ENCODE peak calls at places on chromosomes 7 and 10, in six cellular contexts. Q, S, H, R, A and X are unnamed samples.

GRCh38 chr7:95478139-95479037 is 7.4 kb upstream of the ASB4 start:
- DNase-seq in Q (peak; percentile 16), S (no peak), H (peak; percentile 70), R (peak; percentile 87), A (no peak), X (no peak)

GRCh38 chr7:6614941-6615737 is at the start of gene ZNF853:
- DNase-seq in Q (no peak), S (no peak), H (no peak), R (no peak), A (no peak), X (no peak)

GRCh38 chr7:102434039-102434481 is 685 bp downstream of the ORAI2 start:
- DNase-seq in Q (no peak), S (no peak), H (peak; percentile 48), R (no peak), A (no peak), X (no peak)

GRCh38 chr10:118272090-118272775 is 69.9 kb downstream of the FAM204A start:
- DNase-seq in Q (no peak), S (no peak), H (peak; percentile 9), R (no peak), A (no peak), X (no peak)

GRCh38 chr7:149884016-149884415 is 10.2 kb downstream of the ATP6V0E2 start:
- DNase-seq in Q (no peak), S (no peak), H (no peak), R (no peak), A (no peak), X (no peak)

GRCh38 chr7:151085691-151086620 is at the start of gene AGAP3:
- DNase-seq in Q (peak; percentile 73), S (peak; percentile 92), H (peak; percentile 70), R (peak; percentile 81), A (peak; percentile 96), X (peak; percentile 92)

GRCh38 chr10:47353351-47353750 is 5.2 kb downstream of the RBP3 start:
- DNase-seq in Q (no peak), S (no peak), H (no peak), R (no peak), A (no peak), X (no peak)

GRCh38 chr7:150988230-150989226 is 2.3 kb upstream of the NOS3 start:
- DNase-seq in Q (peak; percentile 43), S (peak; percentile 83), H (peak; percentile 45), R (peak; percentile 81), A (no peak), X (peak; percentile 72)

GRCh38 chr7:100452513-100452912 is 11.5 kb downstream of the SPACDR start:
- DNase-seq in Q (no peak), S (no peak), H (no peak), R (no peak), A (no peak), X (no peak)

GRCh38 chr10:123392182-123392930 is 238.2 kb downstream of the BUB3 start:
- DNase-seq in Q (peak; percentile 11), S (no peak), H (no peak), R (no peak), A (no peak), X (no peak)

GRCh38 chr10:124495725-124496124 is 34.1 kb downstream of the LHPP start:
- DNase-seq in Q (no peak), S (no peak), H (no peak), R (no peak), A (no peak), X (no peak)

GRCh38 chr7:100220833-100221718 is 1.3 kb downstream of the PVRIG start:
- DNase-seq in Q (no peak), S (no peak), H (no peak), R (no peak), A (no peak), X (no peak)

GRCh38 chr7:97043281-97043680 is 18.6 kb upstream of the DLX5 start:
- DNase-seq in Q (no peak), S (no peak), H (no peak), R (no peak), A (no peak), X (no peak)

GRCh38 chr7:116165717-116166116 is 44.6 kb upstream of the TES start:
- DNase-seq in Q (no peak), S (no peak), H (no peak), R (no peak), A (no peak), X (no peak)

GRCh38 chr7:86814980-86815379 is 171.3 kb downstream of the GRM3 start:
- DNase-seq in Q (peak; percentile 23), S (no peak), H (peak; percentile 3), R (peak; percentile 33), A (no peak), X (no peak)

GRCh38 chr7:94578615-94579014 is 69.0 kb downstream of the CASD1 start:
- DNase-seq in Q (peak; percentile 16), S (no peak), H (no peak), R (no peak), A (no peak), X (no peak)

GRCh38 chr10:96496281-96496925 is 17.3 kb downstream of the TLL2 start:
- DNase-seq in Q (peak; percentile 47), S (no peak), H (peak; percentile 55), R (no peak), A (no peak), X (no peak)

GRCh38 chr10:117266400-117266799 is 25.5 kb downstream of the SLC18A2 start:
- DNase-seq in Q (no peak), S (no peak), H (no peak), R (no peak), A (no peak), X (no peak)

GRCh38 chr10:17074548-17074860 is 55.1 kb downstream of the CUBN start:
- DNase-seq in Q (no peak), S (no peak), H (peak; percentile 21), R (no peak), A (no peak), X (no peak)

GRCh38 chr10:69846252-69847000 is 44.7 kb downstream of the COL13A1 start:
- DNase-seq in Q (no peak), S (no peak), H (no peak), R (peak; percentile 81), A (no peak), X (no peak)

GRCh38 chr10:59838390-59838789 is 68.0 kb downstream of the CCDC6 start:
- DNase-seq in Q (no peak), S (no peak), H (no peak), R (no peak), A (no peak), X (no peak)

GRCh38 chr10:59831658-59832503 is 74.5 kb downstream of the CCDC6 start:
- DNase-seq in Q (no peak), S (no peak), H (no peak), R (no peak), A (no peak), X (no peak)

GRCh38 chr10:59829601-59830000 is 76.3 kb upstream of the MRLN start:
- DNase-seq in Q (no peak), S (no peak), H (no peak), R (no peak), A (no peak), X (no peak)

GRCh38 chr10:59830601-59831259 is 75.6 kb downstream of the CCDC6 start:
- DNase-seq in Q (peak; percentile 65), S (peak; percentile 40), H (peak; percentile 80), R (peak; percentile 71), A (no peak), X (peak; percentile 26)

DNA sequence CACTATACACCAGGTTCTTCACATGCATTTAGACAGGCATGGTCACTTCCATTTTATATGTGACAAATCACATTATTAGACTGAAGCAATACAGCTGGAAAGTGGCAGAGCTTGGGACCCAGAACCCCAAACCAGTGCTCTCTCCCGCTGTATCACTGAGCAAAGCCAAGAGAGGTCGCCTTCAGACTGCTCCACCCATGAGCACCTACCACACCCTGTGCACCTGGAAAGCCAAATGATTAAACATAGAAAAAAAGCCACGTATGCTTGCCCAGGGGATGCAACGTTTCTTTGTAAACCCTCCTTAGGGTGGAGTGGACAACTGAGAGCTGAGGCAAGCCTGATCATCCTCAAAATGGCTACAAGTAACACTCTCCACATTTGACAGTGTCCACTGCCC is 72.5 kb downstream of the CCDC6 start:
- DNase-seq in Q (no peak), S (no peak), H (no peak), R (no peak), A (no peak), X (no peak)
- TF ChIP-seq CTCF in Q (no peak), S (no peak), H (no peak), R (no peak), A (no peak), X (no peak)

GRCh38 chr7:134288265-134288664 is 28.5 kb downstream of the SLC35B4 start:
- DNase-seq in Q (no peak), S (no peak), H (no peak), R (no peak), A (no peak), X (no peak)
- TF ChIP-seq CTCF in Q (no peak), S (no peak), H (no peak), R (no peak), A (no peak), X (no peak)

GRCh38 chr7:105133358-105133757 is 119.4 kb downstream of the KMT2E start:
- DNase-seq in Q (no peak), S (no peak), H (no peak), R (no peak), A (no peak), X (no peak)

GRCh38 chr7:105139381-105139780 is 125.4 kb downstream of the KMT2E start:
- DNase-seq in Q (no peak), S (no peak), H (no peak), R (no peak), A (no peak), X (no peak)

GRCh38 chr7:105133986-105134655 is 120.1 kb downstream of the KMT2E start:
- DNase-seq in Q (no peak), S (no peak), H (no peak), R (no peak), A (no peak), X (no peak)

GRCh38 chr7:105137898-105138297 is 123.9 kb downstream of the KMT2E start:
- DNase-seq in Q (no peak), S (no peak), H (no peak), R (no peak), A (no peak), X (no peak)

GRCh38 chr7:105136221-105136620 is 122.2 kb downstream of the KMT2E start:
- DNase-seq in Q (no peak), S (no peak), H (no peak), R (peak; percentile 10), A (no peak), X (no peak)
- TF ChIP-seq CTCF in Q (peak; percentile 7), S (peak; percentile 35), H (peak; percentile 23), R (peak; percentile 23), A (no peak), X (peak; percentile 16)

GRCh38 chr7:156650042-156650441 is 9.5 kb downstream of the RNF32 start:
- DNase-seq in Q (no peak), S (no peak), H (peak; percentile 21), R (peak; percentile 16), A (no peak), X (no peak)
- TF ChIP-seq CTCF in Q (no peak), S (peak; percentile 8), H (peak; percentile 30), R (peak; percentile 29), A (peak; percentile 34), X (no peak)

GRCh38 chr7:155919400-155920067 is 107.3 kb upstream of the SHH start:
- DNase-seq in Q (no peak), S (no peak), H (no peak), R (no peak), A (no peak), X (no peak)
- TF ChIP-seq CTCF in Q (no peak), S (no peak), H (no peak), R (no peak), A (no peak), X (no peak)

DNA sequence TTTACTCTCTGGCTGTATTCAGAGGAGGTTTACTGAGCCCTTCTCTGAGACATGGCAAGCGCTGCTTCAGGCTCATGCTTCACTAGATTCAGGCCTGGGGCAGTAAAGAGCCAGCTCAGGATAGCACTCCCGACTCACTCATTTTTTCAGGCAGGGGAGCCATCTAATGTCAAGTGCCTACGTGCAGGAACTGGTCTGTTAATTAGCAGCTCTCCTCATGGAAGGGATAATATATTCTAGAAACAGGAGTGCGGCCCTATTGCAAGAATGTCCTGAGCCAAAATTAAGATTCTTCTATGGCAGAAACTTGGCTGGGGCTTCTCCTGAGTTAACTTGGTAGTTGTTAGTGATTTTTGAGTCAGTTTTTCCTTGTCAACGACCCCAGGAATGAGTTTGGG is 111.3 kb downstream of the EGFR start:
- DNase-seq in Q (no peak), S (no peak), H (peak; percentile 33), R (no peak), A (no peak), X (no peak)
- TF ChIP-seq CTCF in Q (no peak), S (no peak), H (no peak), R (no peak), A (no peak), X (no peak)